ENCODE peak calls at places on chromosomes 2 and 18, in nine cellular contexts. W, H, F, C, N, T, J, U and Q are unnamed samples.

GRCh38 chr2:54724560-54725342 is 1.3 kb downstream of the EML6 start:
- DNase-seq in W (peak), H (peak), F (no peak), C (no peak), N (peak), T (peak), J (peak), U (no peak), Q (peak)

GRCh38 chr2:67290451-67290991 is 106.6 kb upstream of the ETAA1 start:
- DNase-seq in W (peak), H (no peak), F (no peak), C (peak), N (no peak), T (no peak), J (no peak), U (no peak), Q (no peak)

GRCh38 chr18:2303517-2304238 is 267.6 kb downstream of the METTL4 start:
- DNase-seq in W (peak), H (no peak), F (no peak), C (peak), N (no peak), T (no peak), J (peak), U (no peak), Q (no peak)

GRCh38 chr2:113257511-113258264 is 21.0 kb downstream of the PAX8 start:
- DNase-seq in W (no peak), H (no peak), F (no peak), C (peak), N (no peak), T (no peak), J (no peak), U (no peak), Q (no peak)

GRCh38 chr18:27991391-27991790 is 185.5 kb downstream of the CDH2 start:
- DNase-seq in W (no peak), H (no peak), F (no peak), C (peak), N (no peak), T (no peak), J (no peak), U (no peak), Q (no peak)

GRCh38 chr2:71609441-71609840 is 156.1 kb downstream of the DYSF start:
- DNase-seq in W (peak), H (no peak), F (no peak), C (no peak), N (no peak), T (no peak), J (no peak), U (no peak), Q (no peak)

GRCh38 chr2:190407246-190407661 is 901 bp upstream of the MFSD6 start:
- DNase-seq in W (peak), H (peak), F (no peak), C (no peak), N (no peak), T (no peak), J (no peak), U (no peak), Q (peak)

GRCh38 chr18:61755553-61755952 is 137.3 kb downstream of the RNF152 start:
- DNase-seq in W (no peak), H (no peak), F (no peak), C (no peak), N (no peak), T (no peak), J (peak), U (no peak), Q (no peak)

GRCh38 chr2:112343827-112344585 is 68.6 kb downstream of the ZC3H6 start:
- DNase-seq in W (no peak), H (no peak), F (no peak), C (peak), N (no peak), T (no peak), J (no peak), U (no peak), Q (no peak)

GRCh38 chr18:27355308-27355707 is 170.2 kb upstream of the CHST9 start:
- DNase-seq in W (no peak), H (no peak), F (no peak), C (no peak), N (no peak), T (no peak), J (no peak), U (no peak), Q (no peak)

GRCh38 chr18:56327171-56327885 is 311.1 kb downstream of the TXNL1 start:
- DNase-seq in W (no peak), H (no peak), F (no peak), C (peak), N (no peak), T (no peak), J (no peak), U (no peak), Q (no peak)

GRCh38 chr2:197028230-197028629 is 101.7 kb upstream of the PGAP1 start:
- DNase-seq in W (peak), H (no peak), F (no peak), C (peak), N (no peak), T (no peak), J (peak), U (no peak), Q (no peak)

GRCh38 chr2:120372816-120373215 is 26.9 kb downstream of the INHBB start:
- DNase-seq in W (no peak), H (no peak), F (no peak), C (no peak), N (no peak), T (no peak), J (no peak), U (no peak), Q (no peak)